ENCODE peak calls at places on chromosomes 5 and 9, in ten cellular contexts. One of them, this sample, is unnamed.

GRCh38 chr5:93756372-93756771 is 15.0 kb upstream of the POU5F2 start:
- DNase-seq in T1000: no peak
- DNase-seq in B cell: no peak
- DNase-seq in activated CD4-positive, CD25-positive, alpha-beta regulatory T cell: no peak
- DNase-seq in psoas muscle: no peak
- DNase-seq in NCI-H345: no peak
- DNase-seq in NCI-H774: no peak
- DNase-seq in WTC11: no peak
- DNase-seq in astrocyte: no peak
- DNase-seq in stimulated activated CD4-positive, alpha-beta T cell treated with anti-CD3 and anti-CD28 coated beads, TNF-alpha, amount 100 ng/mL, for 4 hours: no peak
- DNase-seq in this sample: no peak

GRCh38 chr5:77832166-77832770 is 56.1 kb upstream of the TBCA start:
- DNase-seq in activated CD4-positive, CD25-positive, alpha-beta regulatory T cell: no peak
- DNase-seq in B cell: no peak
- DNase-seq in psoas muscle: no peak
- DNase-seq in stimulated activated CD4-positive, alpha-beta T cell treated with anti-CD3 and anti-CD28 coated beads, TNF-alpha, amount 100 ng/mL, for 4 hours: no peak
- DNase-seq in WTC11: no peak
- DNase-seq in T1000: no peak
- DNase-seq in astrocyte: no peak
- DNase-seq in NCI-H345: no peak
- DNase-seq in NCI-H774: no peak
- DNase-seq in this sample: no peak

GRCh38 chr5:160312139-160312959 is at the start of gene CCNJL:
- DNase-seq in psoas muscle: peak
- DNase-seq in T1000: peak
- DNase-seq in WTC11: peak
- DNase-seq in NCI-H774: peak
- DNase-seq in NCI-H345: peak
- DNase-seq in B cell: no peak
- DNase-seq in activated CD4-positive, CD25-positive, alpha-beta regulatory T cell: no peak
- DNase-seq in astrocyte: peak
- DNase-seq in stimulated activated CD4-positive, alpha-beta T cell treated with anti-CD3 and anti-CD28 coated beads, TNF-alpha, amount 100 ng/mL, for 4 hours: no peak
- DNase-seq in this sample: peak

GRCh38 chr5:136276087-136276486 is 83.1 kb upstream of the SMIM32 start:
- DNase-seq in T1000: no peak
- DNase-seq in B cell: no peak
- DNase-seq in activated CD4-positive, CD25-positive, alpha-beta regulatory T cell: no peak
- DNase-seq in astrocyte: no peak
- DNase-seq in WTC11: no peak
- DNase-seq in NCI-H345: no peak
- DNase-seq in psoas muscle: no peak
- DNase-seq in NCI-H774: no peak
- DNase-seq in stimulated activated CD4-positive, alpha-beta T cell treated with anti-CD3 and anti-CD28 coated beads, TNF-alpha, amount 100 ng/mL, for 4 hours: no peak
- DNase-seq in this sample: no peak

GRCh38 chr5:169216864-169217263 is 84.1 kb downstream of the SLIT3 start:
- DNase-seq in activated CD4-positive, CD25-positive, alpha-beta regulatory T cell: no peak
- DNase-seq in WTC11: no peak
- DNase-seq in astrocyte: no peak
- DNase-seq in NCI-H345: no peak
- DNase-seq in T1000: no peak
- DNase-seq in stimulated activated CD4-positive, alpha-beta T cell treated with anti-CD3 and anti-CD28 coated beads, TNF-alpha, amount 100 ng/mL, for 4 hours: no peak
- DNase-seq in NCI-H774: no peak
- DNase-seq in B cell: no peak
- DNase-seq in psoas muscle: no peak
- DNase-seq in this sample: no peak

GRCh38 chr5:122291000-122291592 is 20.9 kb upstream of the SNCAIP start:
- DNase-seq in stimulated activated CD4-positive, alpha-beta T cell treated with anti-CD3 and anti-CD28 coated beads, TNF-alpha, amount 100 ng/mL, for 4 hours: no peak
- DNase-seq in NCI-H345: peak
- DNase-seq in NCI-H774: no peak
- DNase-seq in T1000: peak
- DNase-seq in psoas muscle: no peak
- DNase-seq in B cell: no peak
- DNase-seq in activated CD4-positive, CD25-positive, alpha-beta regulatory T cell: no peak
- DNase-seq in WTC11: no peak
- DNase-seq in astrocyte: peak
- DNase-seq in this sample: no peak

GRCh38 chr5:141992349-141992963 is 20.4 kb downstream of the GNPDA1 start:
- DNase-seq in activated CD4-positive, CD25-positive, alpha-beta regulatory T cell: peak
- DNase-seq in T1000: peak
- DNase-seq in NCI-H345: peak
- DNase-seq in WTC11: peak
- DNase-seq in stimulated activated CD4-positive, alpha-beta T cell treated with anti-CD3 and anti-CD28 coated beads, TNF-alpha, amount 100 ng/mL, for 4 hours: peak
- DNase-seq in psoas muscle: peak
- DNase-seq in B cell: peak
- DNase-seq in astrocyte: peak
- DNase-seq in NCI-H774: peak
- DNase-seq in this sample: peak

GRCh38 chr9:135048758-135049284 is 38.6 kb upstream of the OLFM1 start:
- DNase-seq in T1000: no peak
- DNase-seq in stimulated activated CD4-positive, alpha-beta T cell treated with anti-CD3 and anti-CD28 coated beads, TNF-alpha, amount 100 ng/mL, for 4 hours: no peak
- DNase-seq in B cell: no peak
- DNase-seq in psoas muscle: no peak
- DNase-seq in NCI-H774: no peak
- DNase-seq in astrocyte: no peak
- DNase-seq in activated CD4-positive, CD25-positive, alpha-beta regulatory T cell: no peak
- DNase-seq in NCI-H345: no peak
- DNase-seq in WTC11: no peak
- DNase-seq in this sample: no peak

GRCh38 chr9:88732128-88732527 is 197.2 kb downstream of the NXNL2 start:
- DNase-seq in astrocyte: peak
- DNase-seq in WTC11: no peak
- DNase-seq in stimulated activated CD4-positive, alpha-beta T cell treated with anti-CD3 and anti-CD28 coated beads, TNF-alpha, amount 100 ng/mL, for 4 hours: no peak
- DNase-seq in psoas muscle: no peak
- DNase-seq in T1000: no peak
- DNase-seq in B cell: no peak
- DNase-seq in NCI-H345: no peak
- DNase-seq in activated CD4-positive, CD25-positive, alpha-beta regulatory T cell: no peak
- DNase-seq in NCI-H774: no peak
- DNase-seq in this sample: no peak

GRCh38 chr5:53674114-53674513 is 113.7 kb downstream of the NDUFS4 start:
- DNase-seq in WTC11: no peak
- DNase-seq in psoas muscle: no peak
- DNase-seq in NCI-H774: no peak
- DNase-seq in T1000: no peak
- DNase-seq in NCI-H345: no peak
- DNase-seq in stimulated activated CD4-positive, alpha-beta T cell treated with anti-CD3 and anti-CD28 coated beads, TNF-alpha, amount 100 ng/mL, for 4 hours: no peak
- DNase-seq in activated CD4-positive, CD25-positive, alpha-beta regulatory T cell: no peak
- DNase-seq in B cell: no peak
- DNase-seq in astrocyte: no peak
- DNase-seq in this sample: no peak

GRCh38 chr5:175859916-175860315 is 11.5 kb upstream of the CPLX2 start:
- DNase-seq in T1000: no peak
- DNase-seq in psoas muscle: no peak
- DNase-seq in stimulated activated CD4-positive, alpha-beta T cell treated with anti-CD3 and anti-CD28 coated beads, TNF-alpha, amount 100 ng/mL, for 4 hours: no peak
- DNase-seq in activated CD4-positive, CD25-positive, alpha-beta regulatory T cell: no peak
- DNase-seq in NCI-H345: no peak
- DNase-seq in WTC11: no peak
- DNase-seq in B cell: no peak
- DNase-seq in astrocyte: no peak
- DNase-seq in NCI-H774: no peak
- DNase-seq in this sample: no peak

GRCh38 chr5:135443329-135443960 is 3.7 kb downstream of the DCANP1 start:
- DNase-seq in astrocyte: no peak
- DNase-seq in B cell: no peak
- DNase-seq in stimulated activated CD4-positive, alpha-beta T cell treated with anti-CD3 and anti-CD28 coated beads, TNF-alpha, amount 100 ng/mL, for 4 hours: no peak
- DNase-seq in psoas muscle: no peak
- DNase-seq in T1000: no peak
- DNase-seq in NCI-H345: peak
- DNase-seq in WTC11: no peak
- DNase-seq in NCI-H774: no peak
- DNase-seq in activated CD4-positive, CD25-positive, alpha-beta regulatory T cell: no peak
- DNase-seq in this sample: no peak

GRCh38 chr5:99037668-99038067 is 108.9 kb upstream of the CHD1 start:
- DNase-seq in psoas muscle: peak
- DNase-seq in astrocyte: no peak
- DNase-seq in stimulated activated CD4-positive, alpha-beta T cell treated with anti-CD3 and anti-CD28 coated beads, TNF-alpha, amount 100 ng/mL, for 4 hours: peak
- DNase-seq in activated CD4-positive, CD25-positive, alpha-beta regulatory T cell: no peak
- DNase-seq in T1000: no peak
- DNase-seq in NCI-H345: no peak
- DNase-seq in NCI-H774: no peak
- DNase-seq in B cell: peak
- DNase-seq in WTC11: peak
- DNase-seq in this sample: no peak

This sample was measured in heart right ventricle.